ENCODE peak calls at places on chromosomes 13 and 19, in four cellular contexts. One of them, this sample, is unnamed.

GRCh38 chr13:31775686-31776085 is 36.4 kb downstream of the RXFP2 start:
- DNase-seq in HepG2: no peak
- DNase-seq in K562: no peak
- DNase-seq in A549: no peak
- DNase-seq in this sample: no peak

GRCh38 chr19:46785980-46786235 is 2.5 kb downstream of the SLC1A5 start:
- DNase-seq in HepG2: no peak
- DNase-seq in A549: no peak
- DNase-seq in K562: no peak
- DNase-seq in this sample: no peak

GRCh38 chr13:95713651-95714050 is 36.7 kb downstream of the DNAJC3 start:
- DNase-seq in HepG2: no peak
- DNase-seq in A549: no peak
- DNase-seq in K562: no peak
- DNase-seq in this sample: no peak

GRCh38 chr13:43431279-43431678 is 355.5 kb downstream of the ENOX1 start:
- DNase-seq in A549: no peak
- DNase-seq in K562: no peak
- DNase-seq in HepG2: no peak
- DNase-seq in this sample: no peak

GRCh38 chr13:78608705-78609463 is 5.5 kb upstream of the POU4F1 start:
- DNase-seq in A549: no peak
- DNase-seq in HepG2: no peak
- DNase-seq in K562: no peak
- DNase-seq in this sample: no peak

GRCh38 chr13:101416181-101417042 is at the start of gene NALCN:
- DNase-seq in K562: no peak
- DNase-seq in HepG2: no peak
- DNase-seq in A549: peak
- DNase-seq in this sample: peak

GRCh38 chr13:73171926-73172325 is 113.1 kb downstream of the KLF5 start:
- DNase-seq in K562: no peak
- DNase-seq in HepG2: no peak
- DNase-seq in A549: no peak
- DNase-seq in this sample: no peak

GRCh38 chr13:27508802-27509201 is 58.4 kb upstream of the MTIF3 start:
- DNase-seq in A549: no peak
- DNase-seq in K562: no peak
- DNase-seq in HepG2: no peak
- DNase-seq in this sample: no peak

GRCh38 chr19:709196-709964 is 645 bp downstream of the PALM start:
- DNase-seq in A549: no peak
- DNase-seq in K562: no peak
- DNase-seq in HepG2: no peak
- DNase-seq in this sample: no peak

GRCh38 chr19:3969435-3970312 is 1.2 kb downstream of the DAPK3 start:
- DNase-seq in K562: peak
- DNase-seq in A549: peak
- DNase-seq in HepG2: peak
- DNase-seq in this sample: no peak

GRCh38 chr19:3966051-3967017 is 4.6 kb downstream of the DAPK3 start:
- DNase-seq in A549: no peak
- DNase-seq in K562: no peak
- DNase-seq in HepG2: no peak
- DNase-seq in this sample: no peak

GRCh38 chr19:3968556-3969434 is 2.1 kb downstream of the DAPK3 start:
- DNase-seq in HepG2: peak
- DNase-seq in K562: peak
- DNase-seq in A549: peak
- DNase-seq in this sample: peak

GRCh38 chr19:3970808-3971598 is at the start of gene DAPK3:
- DNase-seq in HepG2: peak
- DNase-seq in K562: peak
- DNase-seq in A549: peak
- DNase-seq in this sample: peak

DNA sequence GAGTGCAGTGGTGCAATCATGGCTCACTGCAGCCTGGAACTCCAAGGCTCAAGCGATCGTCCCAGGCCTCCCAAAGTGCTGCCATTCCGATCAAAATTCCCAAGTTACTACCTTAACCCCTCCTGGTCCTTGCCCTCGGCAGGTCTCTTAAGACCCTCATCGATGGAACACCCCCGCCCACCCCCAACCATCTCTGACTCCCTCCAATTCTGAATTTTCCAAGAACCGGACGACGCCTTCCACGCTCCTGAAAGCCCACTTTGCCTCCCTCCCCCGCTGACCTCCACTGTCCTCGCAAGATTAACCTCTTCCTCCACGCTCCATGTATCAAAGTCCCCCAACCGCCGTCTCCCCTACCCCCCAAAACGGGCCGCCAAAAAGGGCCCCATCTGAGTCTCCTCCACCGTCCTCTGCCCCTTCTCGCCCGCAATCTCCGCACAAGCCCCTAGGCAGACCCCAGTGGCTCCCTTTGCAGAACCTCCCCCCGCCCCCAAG is 539 bp downstream of the DAPK3 start:
- DNase-seq in K562: no peak
- DNase-seq in HepG2: no peak
- DNase-seq in A549: no peak
- DNase-seq in this sample: no peak
- H3K27ac ChIP-seq in K562: peak
- H3K27ac ChIP-seq in HepG2: peak
- H3K27ac ChIP-seq in A549: peak
- H3K27ac ChIP-seq in this sample: peak

GRCh38 chr19:34731964-34732363 is 2.1 kb upstream of the ZNF181 start:
- DNase-seq in A549: no peak
- DNase-seq in K562: no peak
- DNase-seq in HepG2: no peak
- DNase-seq in this sample: no peak

GRCh38 chr19:34733826-34734600 is at the start of gene ZNF181:
- DNase-seq in HepG2: peak
- DNase-seq in K562: peak
- DNase-seq in A549: peak
- DNase-seq in this sample: peak

GRCh38 chr19:34732548-34733255 is 1.3 kb upstream of the ZNF181 start:
- DNase-seq in K562: peak
- DNase-seq in HepG2: no peak
- DNase-seq in A549: no peak
- DNase-seq in this sample: no peak

GRCh38 chr19:34734601-34735103 is 609 bp downstream of the ZNF181 start:
- DNase-seq in HepG2: no peak
- DNase-seq in K562: peak
- DNase-seq in A549: no peak
- DNase-seq in this sample: no peak

DNA sequence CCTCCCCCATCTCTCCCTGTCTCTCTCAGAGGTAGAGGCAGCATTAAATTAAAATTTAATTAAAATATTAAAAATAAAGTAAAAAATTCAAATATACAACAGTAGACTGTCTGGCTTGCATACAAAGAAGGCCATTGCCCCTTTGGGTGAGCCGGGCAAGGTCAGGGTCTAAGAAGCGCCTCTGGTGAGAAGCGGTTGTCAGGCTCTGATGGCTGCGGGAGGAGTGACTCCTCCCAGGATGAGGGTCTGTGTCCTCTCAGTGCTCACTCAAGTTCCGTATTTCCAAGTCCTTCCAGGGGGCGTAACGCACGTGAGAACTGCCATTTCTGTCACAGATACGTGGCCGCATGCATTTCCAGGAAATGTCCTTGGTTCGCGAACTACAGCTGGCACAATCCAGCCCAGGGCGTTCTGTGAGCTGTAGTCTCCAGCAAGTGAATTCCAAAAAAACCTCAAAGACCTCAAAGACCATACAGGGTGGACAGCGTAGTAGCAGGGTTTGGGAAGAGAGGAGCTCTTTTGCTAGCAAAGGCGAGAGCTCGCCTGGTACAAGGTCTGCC is 697 bp upstream of the ZNF181 start:
- DNase-seq in A549: no peak
- DNase-seq in HepG2: peak
- DNase-seq in K562: peak
- DNase-seq in this sample: peak
- TF ChIP-seq RNF2 in A549: no peak
- TF ChIP-seq RNF2 in HepG2: no peak
- TF ChIP-seq RNF2 in K562: no peak
- TF ChIP-seq RNF2 in this sample: no peak

GRCh38 chr19:13083008-13083404 is 19.7 kb downstream of the LYL1 start:
- DNase-seq in A549: no peak
- DNase-seq in K562: no peak
- DNase-seq in HepG2: no peak
- DNase-seq in this sample: no peak

GRCh38 chr19:13085673-13086072 is 17.0 kb downstream of the LYL1 start:
- DNase-seq in K562: peak
- DNase-seq in HepG2: no peak
- DNase-seq in A549: no peak
- DNase-seq in this sample: no peak

GRCh38 chr19:13079542-13079986 is 23.1 kb downstream of the LYL1 start:
- DNase-seq in A549: no peak
- DNase-seq in HepG2: no peak
- DNase-seq in K562: peak
- DNase-seq in this sample: no peak

GRCh38 chr19:13083627-13084026 is 19.0 kb downstream of the LYL1 start:
- DNase-seq in HepG2: no peak
- DNase-seq in K562: no peak
- DNase-seq in A549: no peak
- DNase-seq in this sample: no peak

GRCh38 chr19:13082192-13083007 is 20.3 kb downstream of the LYL1 start:
- DNase-seq in A549: peak
- DNase-seq in HepG2: peak
- DNase-seq in K562: peak
- DNase-seq in this sample: no peak
- H3K27ac ChIP-seq in A549: no peak
- H3K27ac ChIP-seq in HepG2: no peak
- H3K27ac ChIP-seq in K562: no peak
- H3K27ac ChIP-seq in this sample: no peak

GRCh38 chr19:45779231-45780145 is 2.8 kb downstream of the DMPK start:
- DNase-seq in HepG2: peak
- DNase-seq in K562: peak
- DNase-seq in A549: peak
- DNase-seq in this sample: peak
- TF ChIP-seq RNF2 in HepG2: no peak
- TF ChIP-seq RNF2 in K562: no peak
- TF ChIP-seq RNF2 in A549: no peak
- TF ChIP-seq RNF2 in this sample: no peak

GRCh38 chr13:62321139-62321538 is 905.5 kb upstream of the PCDH20 start:
- DNase-seq in HepG2: no peak
- DNase-seq in K562: no peak
- DNase-seq in A549: no peak
- DNase-seq in this sample: no peak
- H3K27ac ChIP-seq in HepG2: no peak
- H3K27ac ChIP-seq in K562: no peak
- H3K27ac ChIP-seq in A549: no peak
- H3K27ac ChIP-seq in this sample: no peak

DNA sequence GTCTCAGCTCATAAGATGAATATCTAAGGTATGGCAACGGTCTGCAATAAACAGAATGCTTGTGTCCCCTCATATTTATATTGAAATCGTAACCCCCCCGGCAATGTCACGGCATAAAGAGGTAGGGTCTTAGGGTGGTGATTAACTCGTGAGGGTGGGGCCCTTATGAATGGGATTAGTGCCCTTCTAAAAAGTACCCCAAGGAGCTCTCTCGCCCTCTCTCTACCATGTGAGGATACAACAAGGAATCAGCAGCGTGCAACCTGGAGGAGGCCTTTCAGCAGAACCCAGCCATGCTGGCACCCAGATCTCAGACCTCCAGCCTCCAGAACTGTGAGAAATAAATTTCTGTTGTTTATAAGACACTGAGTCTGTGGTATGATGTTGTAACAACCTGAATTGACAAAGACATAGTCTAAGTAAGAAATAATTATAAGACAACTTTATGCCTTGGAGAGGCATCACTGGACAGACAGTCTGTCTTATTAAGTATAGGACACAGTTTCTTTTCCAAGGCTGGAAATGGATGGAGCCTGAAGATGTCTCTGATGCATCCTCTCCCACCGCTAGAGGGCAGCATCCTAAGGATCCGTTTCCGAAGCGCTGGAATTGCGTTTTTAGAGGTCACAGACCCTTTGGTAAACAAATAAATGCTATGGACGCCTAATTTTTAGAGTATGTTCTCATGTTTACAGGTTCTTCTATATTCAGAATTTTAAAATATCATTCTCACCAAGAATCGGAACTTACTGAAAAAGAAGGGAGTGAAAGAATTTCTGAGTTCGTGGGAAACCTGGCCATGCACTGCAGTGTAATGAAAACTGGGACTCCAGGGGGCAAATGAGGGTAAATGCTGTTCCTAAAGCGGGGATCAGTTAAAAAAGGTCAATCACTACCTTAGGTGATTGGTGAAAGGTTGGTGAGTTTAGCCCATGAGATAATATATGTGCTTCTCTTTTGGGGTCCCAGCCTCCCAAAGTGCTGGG is 13.3 kb upstream of the LEUTX start:
- DNase-seq in HepG2: peak
- DNase-seq in A549: peak
- DNase-seq in K562: peak
- DNase-seq in this sample: peak
- TF ChIP-seq RNF2 in HepG2: no peak
- TF ChIP-seq RNF2 in A549: no peak
- TF ChIP-seq RNF2 in K562: no peak
- TF ChIP-seq RNF2 in this sample: no peak